ENCODE peak calls at places on chromosomes 12 and 14, in four cellular contexts. C, R, H and P are unnamed samples.

GRCh38 chr12:117140397-117141096 is 41.3 kb upstream of the TESC start:
- DNase-seq in C (no peak), R (peak), H (peak), P (no peak)

GRCh38 chr12:8127138-8127537 is 3.7 kb downstream of the CLEC4A start:
- DNase-seq in C (no peak), R (no peak), H (no peak), P (no peak)

GRCh38 chr14:31204593-31205534 is 2.7 kb downstream of the HECTD1 start:
- DNase-seq in C (no peak), R (no peak), H (no peak), P (no peak)

GRCh38 chr14:83133986-83134664 is 1600.5 kb upstream of the SEL1L start:
- DNase-seq in C (no peak), R (no peak), H (no peak), P (no peak)

GRCh38 chr12:128813883-128814282 is 9.9 kb downstream of the SLC15A4 start:
- DNase-seq in C (no peak), R (no peak), H (peak), P (no peak)

GRCh38 chr14:73324536-73324932 is 87.2 kb downstream of the PAPLN start:
- DNase-seq in C (no peak), R (no peak), H (no peak), P (no peak)

GRCh38 chr12:106766393-106766826 is 8.1 kb upstream of the RIC8B start:
- DNase-seq in C (no peak), R (no peak), H (peak), P (no peak)

GRCh38 chr14:74402264-74403251 is 23.5 kb downstream of the SYNDIG1L start:
- DNase-seq in C (no peak), R (no peak), H (no peak), P (no peak)

DNA sequence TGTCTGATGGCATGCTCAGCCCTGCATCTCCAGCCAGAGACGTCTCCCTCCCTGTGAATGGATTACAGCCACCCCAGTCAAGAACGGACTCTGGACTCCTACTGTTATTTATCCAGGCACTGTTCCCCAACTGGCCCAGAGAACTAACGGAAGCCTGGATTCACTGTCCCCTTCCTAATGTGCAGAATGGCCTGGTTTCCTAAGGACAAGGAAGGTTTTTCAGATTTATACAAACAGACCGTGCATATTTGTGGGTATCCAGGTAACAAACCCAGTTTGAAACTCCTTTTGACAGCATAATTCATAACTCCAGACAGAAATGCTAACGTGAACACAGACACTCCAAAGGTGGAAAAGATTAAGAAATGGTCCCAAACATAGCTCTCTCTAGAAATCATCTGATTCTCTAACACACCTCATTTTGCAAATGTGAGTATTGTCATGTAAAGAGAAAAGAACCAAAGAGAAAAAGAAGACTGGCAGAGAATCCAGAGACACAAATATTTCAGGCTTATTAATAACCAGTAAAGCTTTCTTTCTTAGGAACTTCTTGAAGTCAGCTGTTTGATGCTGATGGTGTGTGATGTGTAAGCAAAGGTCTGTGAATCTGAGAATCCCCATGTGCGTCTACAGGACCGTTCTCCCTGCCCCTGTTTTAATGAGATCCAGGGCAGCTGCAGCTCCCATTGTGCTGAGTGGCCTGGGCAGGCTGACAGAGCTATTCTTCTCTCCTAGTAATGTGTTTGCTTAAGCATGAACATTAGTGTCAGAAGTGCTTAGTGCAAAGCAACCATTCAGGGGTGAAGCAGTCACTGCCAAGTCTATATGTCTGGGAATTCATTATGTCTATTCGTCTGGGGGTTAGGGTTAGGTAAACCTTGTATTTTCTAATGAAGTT is 86.8 kb upstream of the HIF1A start:
- DNase-seq in C (peak), R (no peak), H (no peak), P (no peak)
- H3K4me3 ChIP-seq in C (no peak), R (no peak), H (no peak), P (no peak)

GRCh38 chr14:93249128-93249831 is 42.2 kb downstream of the UBR7 start:
- DNase-seq in C (no peak), R (no peak), H (no peak), P (no peak)

GRCh38 chr14:93240678-93241000 is 33.6 kb downstream of the UBR7 start:
- DNase-seq in C (no peak), R (no peak), H (no peak), P (no peak)

GRCh38 chr14:93245764-93246420 is 38.8 kb downstream of the UBR7 start:
- DNase-seq in C (peak), R (no peak), H (no peak), P (no peak)

GRCh38 chr14:93246534-93246933 is 39.5 kb downstream of the UBR7 start:
- DNase-seq in C (no peak), R (no peak), H (no peak), P (no peak)
- H3K27ac ChIP-seq in C (no peak), R (no peak), H (no peak), P (no peak)

DNA sequence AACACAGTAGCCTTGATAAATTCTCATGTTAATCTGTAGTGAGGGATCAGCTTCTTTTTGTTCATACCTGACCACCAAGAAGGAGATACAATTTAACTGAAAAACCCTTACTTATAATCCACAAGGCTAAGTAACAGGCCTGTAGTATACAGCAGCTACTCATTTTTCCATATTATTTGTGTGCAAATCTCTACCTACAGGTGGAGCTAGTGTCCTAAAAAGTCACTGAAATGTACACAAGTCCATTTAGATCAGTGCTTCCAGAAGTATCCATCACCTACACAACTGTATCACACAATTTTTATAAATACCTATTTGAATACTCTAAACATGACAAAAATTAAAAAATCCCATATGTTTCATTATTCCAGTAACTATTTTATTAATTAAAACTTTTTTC is 173.2 kb downstream of the SLC35F4 start:
- DNase-seq in C (peak), R (peak), H (no peak), P (peak)
- TF ChIP-seq CTCF in C (peak), R (peak), H (no peak), P (peak)

DNA sequence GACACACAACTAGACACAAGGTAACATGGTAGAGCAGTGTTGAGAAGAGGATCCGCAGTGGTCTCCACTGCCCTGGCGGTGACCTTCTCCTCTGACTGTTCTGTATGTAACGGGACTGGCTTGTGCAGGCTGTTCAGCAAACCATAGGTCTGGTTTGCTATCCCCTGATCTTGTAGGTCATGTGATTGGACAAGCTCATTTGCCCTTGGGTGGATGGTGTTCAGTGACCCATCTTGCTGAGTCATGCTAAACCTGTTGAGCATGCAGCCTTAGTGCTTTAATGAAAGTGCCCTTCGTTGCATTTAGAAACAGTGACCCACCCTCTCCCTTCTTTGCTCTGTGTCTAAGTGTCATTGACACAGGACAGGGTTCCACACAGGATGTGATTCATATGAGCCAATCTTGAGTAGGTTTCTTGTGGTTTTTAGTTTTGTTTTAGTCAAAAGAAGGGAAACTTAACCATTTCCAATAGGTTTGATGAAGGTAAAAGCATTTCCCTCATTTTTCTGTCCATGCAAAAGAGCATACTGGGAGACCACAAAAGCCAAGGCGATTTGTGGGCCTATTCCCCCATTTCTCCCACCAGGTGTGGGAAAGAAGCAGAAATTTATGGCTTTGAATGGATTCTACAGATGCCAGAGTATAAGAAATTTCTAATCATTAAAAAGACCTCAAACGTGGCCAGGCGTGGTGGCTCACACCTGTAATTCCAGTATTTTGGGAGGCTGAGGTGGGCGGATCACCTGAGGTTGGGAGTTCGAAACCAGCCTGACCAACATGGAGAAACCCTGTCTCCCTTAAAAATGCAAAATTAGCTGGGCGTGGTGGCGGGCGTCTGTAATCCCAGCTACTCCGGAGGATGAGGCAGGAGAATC is 32.6 kb upstream of the HIF1A start:
- DNase-seq in C (peak), R (peak), H (peak), P (no peak)
- H3K4me3 ChIP-seq in C (no peak), R (no peak), H (no peak), P (no peak)

GRCh38 chr14:75458305-75458704 is 30.5 kb downstream of the JDP2 start:
- DNase-seq in C (no peak), R (no peak), H (no peak), P (no peak)

GRCh38 chr14:75460402-75460801 is 32.6 kb downstream of the JDP2 start:
- DNase-seq in C (no peak), R (no peak), H (no peak), P (no peak)

GRCh38 chr14:75459791-75460190 is 32.0 kb downstream of the JDP2 start:
- DNase-seq in C (no peak), R (no peak), H (no peak), P (no peak)

GRCh38 chr14:75457648-75458165 is 29.9 kb downstream of the JDP2 start:
- DNase-seq in C (no peak), R (no peak), H (no peak), P (no peak)

DNA sequence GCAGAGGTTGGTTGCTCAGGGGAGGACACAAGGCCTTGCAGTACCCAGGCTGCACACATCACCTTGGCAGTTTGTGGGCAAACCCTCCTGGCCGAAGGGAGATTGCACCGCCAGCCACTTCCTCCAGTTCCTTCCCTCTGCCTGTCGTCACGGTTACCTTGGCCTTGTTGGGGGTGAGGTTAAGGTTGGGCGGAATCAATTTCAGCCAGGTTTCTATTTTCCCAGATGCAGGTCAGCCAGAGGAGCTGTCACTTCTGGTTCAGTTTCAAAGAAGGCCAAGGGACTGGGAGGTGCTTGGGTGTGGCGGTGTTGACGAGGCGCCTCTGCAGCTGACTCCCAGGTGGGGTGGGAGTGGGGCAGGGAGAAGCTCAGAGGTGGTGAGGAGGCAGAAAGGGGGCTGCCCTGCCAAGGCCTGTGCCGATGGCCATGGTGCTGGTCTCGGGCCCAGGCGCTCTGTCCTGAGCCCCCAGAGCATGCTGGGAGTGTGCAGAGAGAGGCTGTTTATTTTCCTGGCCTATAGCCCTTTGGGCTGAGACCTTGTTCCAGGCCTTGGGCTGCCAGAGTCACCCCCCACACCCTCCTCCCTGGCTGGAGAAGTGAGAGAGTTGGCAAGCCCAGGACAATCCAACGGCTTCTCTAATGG is 31.4 kb downstream of the JDP2 start:
- DNase-seq in C (no peak), R (no peak), H (peak), P (no peak)
- H3K27ac ChIP-seq in C (no peak), R (peak), H (peak), P (no peak)

GRCh38 chr12:31337952-31338351 is 12.0 kb upstream of the SINHCAF start:
- DNase-seq in C (no peak), R (no peak), H (no peak), P (no peak)
- TF ChIP-seq CTCF in C (no peak), R (no peak), H (no peak), P (no peak)